ENCODE peak calls at places on chromosomes 1 and 21, in six cellular contexts. M is sigmoid colon, H is foreskin fibroblast, G is fibroblast of lung, X is fibroblast of pulmonary artery, D is astrocyte of the spinal cord. N is an unnamed sample.

GRCh38 chr1:25369241-25369640 is 31.1 kb downstream of the TMEM50A start:
- DNase-seq in M (no peak), H (no peak), G (no peak), X (no peak), D (no peak), N (no peak)

GRCh38 chr1:153119491-153119971 is 6.2 kb upstream of the SPRR2F start:
- DNase-seq in M (no peak), H (no peak), G (no peak), X (no peak), D (no peak), N (no peak)

GRCh38 chr1:92858564-92859399 is 26.9 kb downstream of the RPL5 start:
- DNase-seq in M (peak), H (peak), G (peak), X (peak), D (peak), N (peak)

GRCh38 chr1:202189012-202189790 is 4.4 kb upstream of the LGR6 start:
- DNase-seq in M (no peak), H (peak), G (peak), X (peak), D (peak), N (peak)

GRCh38 chr1:161171191-161171590 is 5.0 kb downstream of the PPOX start:
- DNase-seq in M (no peak), H (peak), G (no peak), X (no peak), D (no peak), N (no peak)

GRCh38 chr1:41357451-41358151 is 3.6 kb upstream of the FOXO6 start:
- DNase-seq in M (no peak), H (no peak), G (peak), X (no peak), D (no peak), N (peak)

GRCh38 chr1:182998482-182998881 is 24.7 kb upstream of the LAMC1 start:
- DNase-seq in M (no peak), H (no peak), G (no peak), X (no peak), D (no peak), N (no peak)

GRCh38 chr1:12618661-12619395 is 818 bp upstream of the DHRS3 start:
- DNase-seq in M (peak), H (peak), G (peak), X (peak), D (peak), N (peak)

GRCh38 chr1:95990033-95990432 is 731.6 kb upstream of the PTBP2 start:
- DNase-seq in M (no peak), H (no peak), G (no peak), X (no peak), D (no peak), N (no peak)

GRCh38 chr1:17734609-17735008 is 20.5 kb upstream of the ACTL8 start:
- DNase-seq in M (no peak), H (no peak), G (no peak), X (no peak), D (no peak), N (no peak)

GRCh38 chr1:9129391-9130041 is 614 bp upstream of the GPR157 start:
- DNase-seq in M (peak), H (peak), G (peak), X (peak), D (peak), N (peak)

GRCh38 chr1:216894499-216894898 is 171.3 kb upstream of the ESRRG start:
- DNase-seq in M (no peak), H (no peak), G (no peak), X (no peak), D (no peak), N (no peak)

GRCh38 chr1:59577774-59578173 is 237.0 kb upstream of the HOOK1 start:
- DNase-seq in M (no peak), H (no peak), G (no peak), X (no peak), D (no peak), N (no peak)

GRCh38 chr1:42335050-42335808 is at the start of gene FOXJ3:
- DNase-seq in M (peak), H (peak), G (peak), X (peak), D (peak), N (peak)

GRCh38 chr1:199223936-199224335 is 585.1 kb downstream of the PTPRC start:
- DNase-seq in M (no peak), H (peak), G (no peak), X (no peak), D (no peak), N (no peak)

GRCh38 chr1:176193023-176193422 is 14.1 kb downstream of the COP1 start:
- DNase-seq in M (no peak), H (no peak), G (peak), X (no peak), D (no peak), N (no peak)

GRCh38 chr1:153944005-153944821 is 2.3 kb downstream of the DENND4B start:
- DNase-seq in M (no peak), H (no peak), G (no peak), X (no peak), D (no peak), N (no peak)

GRCh38 chr21:43719748-43720538 is 1.0 kb downstream of the PDXK start:
- DNase-seq in M (no peak), H (peak), G (no peak), X (no peak), D (no peak), N (no peak)

GRCh38 chr1:154213274-154213673 is 7.1 kb upstream of the CFAP141 start:
- DNase-seq in M (no peak), H (peak), G (peak), X (no peak), D (peak), N (no peak)

GRCh38 chr1:239125888-239126287 is 260.5 kb upstream of the CHRM3 start:
- DNase-seq in M (no peak), H (no peak), G (no peak), X (no peak), D (no peak), N (no peak)

GRCh38 chr1:198151688-198152087 is 5.1 kb upstream of the NEK7 start:
- DNase-seq in M (no peak), H (peak), G (peak), X (peak), D (no peak), N (no peak)

GRCh38 chr1:171472183-171472647 is 13.1 kb upstream of the PRRC2C start:
- DNase-seq in M (no peak), H (no peak), G (no peak), X (no peak), D (no peak), N (no peak)

GRCh38 chr1:119004129-119004527 is 16.0 kb upstream of the TBX15 start:
- DNase-seq in M (no peak), H (no peak), G (no peak), X (no peak), D (no peak), N (no peak)

GRCh38 chr1:229070168-229070567 is 200.7 kb upstream of the RAB4A start:
- DNase-seq in M (peak), H (peak), G (peak), X (peak), D (peak), N (peak)

GRCh38 chr1:221203224-221204054 is 324.2 kb downstream of the HLX start:
- DNase-seq in M (peak), H (peak), G (peak), X (peak), D (peak), N (peak)

GRCh38 chr1:46532498-46533178 is 18.8 kb downstream of the KNCN start:
- DNase-seq in M (peak), H (peak), G (peak), X (peak), D (peak), N (peak)

GRCh38 chr1:4126731-4127594 is 226.9 kb upstream of the C1orf174 start:
- DNase-seq in M (peak), H (no peak), G (no peak), X (no peak), D (no peak), N (no peak)

GRCh38 chr1:244074559-244075171 is 23.6 kb downstream of the ZBTB18 start:
- DNase-seq in M (no peak), H (no peak), G (no peak), X (no peak), D (no peak), N (peak)

GRCh38 chr1:102191723-102192122 is 195.0 kb upstream of the OLFM3 start:
- DNase-seq in M (no peak), H (no peak), G (peak), X (peak), D (peak), N (peak)

GRCh38 chr1:158329807-158330206 is 1.5 kb downstream of the CD1B start:
- DNase-seq in M (no peak), H (peak), G (no peak), X (peak), D (no peak), N (peak)

GRCh38 chr1:212819704-212820103 is 27.7 kb downstream of the SPATA45 start:
- DNase-seq in M (no peak), H (peak), G (no peak), X (peak), D (no peak), N (no peak)

GRCh38 chr1:201598973-201599372 is 60.0 kb downstream of the NAV1 start:
- DNase-seq in M (peak), H (no peak), G (no peak), X (no peak), D (no peak), N (no peak)

GRCh38 chr21:46322351-46323226 is 1.1 kb downstream of the C21orf58 start:
- DNase-seq in M (no peak), H (peak), G (peak), X (peak), D (peak), N (no peak)

GRCh38 chr1:81802601-81803422 is 2.1 kb downstream of the ADGRL2 start:
- DNase-seq in M (peak), H (peak), G (peak), X (peak), D (peak), N (peak)

DNA sequence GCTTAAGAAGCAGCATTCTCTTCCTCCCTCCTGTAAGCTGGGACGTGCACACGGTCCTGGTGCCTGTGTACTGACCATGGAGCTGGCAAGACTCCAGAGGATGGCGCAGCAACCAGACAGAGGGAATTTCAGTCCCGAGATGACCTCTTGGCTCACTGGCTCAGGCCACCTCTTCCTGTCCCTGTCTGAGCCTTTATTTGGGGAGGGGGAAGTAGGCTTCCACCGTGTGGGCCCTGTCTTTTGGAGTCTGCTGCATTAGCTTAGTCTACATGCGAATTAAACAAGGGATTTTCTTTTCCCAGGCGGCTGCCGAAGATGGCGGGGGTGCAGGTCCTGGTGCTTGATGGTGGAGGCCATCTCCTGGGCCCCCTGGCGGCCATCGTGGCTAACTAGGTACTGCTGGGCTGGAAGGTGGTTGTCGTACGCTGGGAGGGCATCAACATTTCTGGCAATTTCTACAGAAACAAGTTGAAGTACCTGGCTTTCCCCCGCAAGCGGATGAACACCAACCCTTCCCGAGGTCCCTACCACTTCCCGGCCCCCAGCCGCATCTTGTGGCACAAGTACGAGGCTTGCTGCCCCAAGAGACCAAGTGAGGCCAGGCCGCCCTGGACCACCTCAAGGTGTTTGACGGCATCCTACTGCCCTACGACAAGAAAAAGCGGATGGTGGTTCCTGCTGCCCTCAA is 10.2 kb downstream of the IL24 start:
- DNase-seq in M (no peak), H (no peak), G (no peak), X (no peak), D (no peak), N (peak)
- TF ChIP-seq CTCF in M (no peak), H (no peak), G (no peak), X (peak), D (peak), N (peak)

GRCh38 chr1:156801409-156802121 is 15.1 kb downstream of the SH2D2A start:
- DNase-seq in M (no peak), H (peak), G (peak), X (peak), D (peak), N (no peak)
- TF ChIP-seq CTCF in M (no peak), H (peak), G (peak), X (peak), D (peak), N (no peak)

GRCh38 chr1:78047631-78048030 is 1.9 kb downstream of the GIPC2 start:
- DNase-seq in M (no peak), H (no peak), G (no peak), X (no peak), D (no peak), N (no peak)

GRCh38 chr1:78051005-78051404 is 5.2 kb downstream of the GIPC2 start:
- DNase-seq in M (no peak), H (no peak), G (no peak), X (no peak), D (no peak), N (no peak)

GRCh38 chr1:78048446-78048845 is 2.7 kb downstream of the GIPC2 start:
- DNase-seq in M (no peak), H (no peak), G (no peak), X (no peak), D (no peak), N (no peak)

GRCh38 chr1:78047131-78047530 is 1.4 kb downstream of the GIPC2 start:
- DNase-seq in M (no peak), H (no peak), G (no peak), X (no peak), D (no peak), N (no peak)

DNA sequence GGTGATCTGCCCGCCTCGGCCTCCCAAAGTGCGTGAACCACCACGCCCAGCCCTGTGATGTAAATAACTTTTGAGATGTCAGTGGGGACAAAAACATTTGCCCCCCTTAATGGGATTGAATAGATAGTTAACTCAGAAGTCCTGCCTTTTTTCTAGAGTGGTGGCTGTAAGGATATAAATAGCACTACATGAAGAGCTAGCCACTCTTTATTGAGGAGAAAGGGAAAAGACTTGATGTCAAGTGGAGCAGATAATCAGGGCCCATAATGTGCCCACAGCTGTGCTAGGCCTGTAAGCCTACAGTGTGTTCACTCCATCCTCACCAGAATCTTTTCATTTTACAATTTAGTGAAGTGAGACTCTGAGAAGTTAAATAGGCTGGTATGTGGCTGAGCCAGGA is 3.6 kb downstream of the GIPC2 start:
- DNase-seq in M (no peak), H (no peak), G (no peak), X (no peak), D (no peak), N (no peak)
- TF ChIP-seq CTCF in M (no peak), H (no peak), G (no peak), X (no peak), D (no peak), N (no peak)

GRCh38 chr1:66648896-66649597 is 103.2 kb upstream of the DYNLT5 start:
- DNase-seq in M (no peak), H (no peak), G (no peak), X (no peak), D (no peak), N (no peak)

GRCh38 chr1:66652556-66652955 is 99.7 kb upstream of the DYNLT5 start:
- DNase-seq in M (no peak), H (peak), G (peak), X (peak), D (peak), N (no peak)

DNA sequence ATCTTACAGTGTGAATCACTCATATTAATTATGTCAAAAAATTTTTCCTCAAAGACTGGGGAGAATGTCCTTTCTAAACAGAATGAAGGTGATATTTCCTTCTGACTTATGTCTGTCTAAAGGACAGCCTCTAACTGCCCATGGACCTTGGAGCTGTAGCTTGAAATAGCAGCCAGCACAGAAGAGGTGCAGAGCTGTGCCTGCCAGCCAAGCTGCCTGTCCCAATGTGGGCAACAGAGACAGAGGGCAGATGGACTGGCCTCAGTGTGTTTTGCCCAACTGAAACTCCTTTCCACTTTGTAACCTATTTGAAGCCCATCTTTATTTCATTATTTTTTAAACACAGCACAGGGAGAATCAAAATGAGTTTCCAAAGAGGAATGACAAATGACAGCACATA is 97.6 kb upstream of the DYNLT5 start:
- DNase-seq in M (no peak), H (no peak), G (no peak), X (no peak), D (no peak), N (no peak)
- TF ChIP-seq CTCF in M (no peak), H (no peak), G (no peak), X (no peak), D (no peak), N (no peak)

GRCh38 chr21:19322360-19322759 is 918.8 kb upstream of the TMPRSS15 start:
- DNase-seq in M (no peak), H (no peak), G (no peak), X (peak), D (peak), N (no peak)
- TF ChIP-seq CTCF in M (no peak), H (no peak), G (no peak), X (no peak), D (peak), N (no peak)

GRCh38 chr1:203463469-203464062 is 12.0 kb upstream of the PRELP start:
- DNase-seq in M (no peak), H (peak), G (peak), X (peak), D (no peak), N (no peak)
- TF ChIP-seq CTCF in M (peak), H (no peak), G (peak), X (no peak), D (no peak), N (no peak)

GRCh38 chr1:15876357-15876756 is 28.9 kb downstream of the SPEN start:
- DNase-seq in M (no peak), H (no peak), G (no peak), X (peak), D (no peak), N (no peak)
- TF ChIP-seq CTCF in M (no peak), H (no peak), G (no peak), X (peak), D (peak), N (no peak)

GRCh38 chr1:2130871-2131289 is 63.7 kb downstream of the FAAP20 start:
- DNase-seq in M (no peak), H (no peak), G (no peak), X (no peak), D (no peak), N (no peak)
- TF ChIP-seq CTCF in M (no peak), H (no peak), G (no peak), X (no peak), D (no peak), N (no peak)

N was measured in Calu3.